ENCODE peak calls at places on chromosomes 6 and 20, in seven cellular contexts. B is GM12878, C is right atrium auricular region, L is heart right ventricle, W is brain microvascular endothelial cell, H is uterus, R is HCT116. X is an unnamed sample.

GRCh38 chr20:57458400-57459160 is 66.4 kb downstream of the CTCFL start:
- DNase-seq in L (no peak), B (no peak), H (no peak), W (no peak), C (no peak), R (no peak), X (peak)

GRCh38 chr6:43824741-43825064 is 54.7 kb downstream of the VEGFA start:
- DNase-seq in W (no peak), L (no peak), R (no peak), C (no peak), H (no peak), B (no peak), X (no peak)

GRCh38 chr20:21048841-21049273 is 57.3 kb downstream of the LINC00237 start:
- DNase-seq in H (no peak), B (no peak), C (no peak), W (no peak), R (peak), L (no peak), X (no peak)

GRCh38 chr20:61759286-61760065 is 306.2 kb downstream of the TAF4 start:
- DNase-seq in R (no peak), H (no peak), L (no peak), B (no peak), W (no peak), C (no peak), X (peak)

GRCh38 chr6:47524136-47524840 is 46.7 kb downstream of the CD2AP start:
- DNase-seq in W (peak), R (no peak), L (no peak), C (no peak), H (no peak), B (no peak), X (no peak)

GRCh38 chr6:10585232-10585887 is 64.2 kb downstream of the GCNT2 start:
- DNase-seq in H (no peak), B (no peak), L (no peak), W (no peak), C (no peak), R (no peak), X (no peak)

GRCh38 chr20:4081396-4081795 is 66.0 kb upstream of the RNF24 start:
- DNase-seq in W (no peak), B (no peak), C (no peak), L (no peak), R (no peak), H (no peak), X (no peak)

GRCh38 chr6:23335894-23336293 is 766.5 kb downstream of the HDGFL1 start:
- DNase-seq in R (no peak), H (no peak), L (no peak), W (no peak), B (no peak), C (no peak), X (no peak)

GRCh38 chr20:5402903-5403531 is 86.3 kb upstream of the PROKR2 start:
- DNase-seq in C (no peak), R (no peak), L (no peak), W (peak), H (no peak), B (no peak), X (no peak)

GRCh38 chr6:160882741-160883340 is 108.7 kb upstream of the MAP3K4 start:
- DNase-seq in C (no peak), H (no peak), L (no peak), R (no peak), W (peak), B (no peak), X (no peak)

GRCh38 chr6:135183532-135184440 is 2.7 kb downstream of the MYB start:
- DNase-seq in W (peak), B (no peak), H (no peak), L (no peak), R (peak), C (no peak), X (no peak)

GRCh38 chr6:100488231-100488630 is 23.5 kb upstream of the SIM1 start:
- DNase-seq in C (no peak), B (no peak), R (no peak), H (no peak), W (no peak), L (no peak), X (no peak)

GRCh38 chr20:44460795-44461141 is 14.9 kb upstream of the TTPAL start:
- DNase-seq in W (no peak), B (no peak), C (no peak), H (no peak), L (no peak), R (peak), X (no peak)

GRCh38 chr6:16344756-16345155 is 106.4 kb downstream of the GMPR start:
- DNase-seq in H (peak), B (no peak), R (no peak), W (peak), L (no peak), C (no peak), X (no peak)

GRCh38 chr20:33561981-33562601 is 72.2 kb downstream of the CBFA2T2 start:
- DNase-seq in H (peak), R (peak), C (peak), W (peak), L (peak), B (no peak), X (peak)

GRCh38 chr6:56775498-56776166 is 132.9 kb upstream of the DST start:
- DNase-seq in C (no peak), W (no peak), R (no peak), H (no peak), B (no peak), L (no peak), X (no peak)

GRCh38 chr6:15504581-15505350 is 158.1 kb downstream of the DTNBP1 start:
- DNase-seq in L (peak), C (peak), W (peak), H (peak), R (no peak), B (no peak), X (peak)

GRCh38 chr6:132948889-132949288 is 134.5 kb downstream of the RPS12 start:
- DNase-seq in C (no peak), H (no peak), R (no peak), B (no peak), L (no peak), W (no peak), X (no peak)

GRCh38 chr6:103769431-103769830 is 1090.3 kb downstream of the HACE1 start:
- DNase-seq in H (no peak), W (no peak), L (no peak), B (no peak), R (no peak), C (no peak), X (no peak)

GRCh38 chr20:46543033-46543432 is 7.4 kb downstream of the OCSTAMP start:
- DNase-seq in B (no peak), R (no peak), C (no peak), L (no peak), W (no peak), H (no peak), X (no peak)

GRCh38 chr20:20237093-20237959 is 130.6 kb upstream of the INSM1 start:
- DNase-seq in B (no peak), R (peak), H (no peak), C (no peak), W (peak), L (no peak), X (peak)

GRCh38 chr6:32968770-32969684 is 633 bp downstream of the BRD2 start:
- DNase-seq in R (peak), L (peak), W (peak), H (peak), B (no peak), C (peak), X (peak)

GRCh38 chr6:138507977-138508675 is 8.8 kb upstream of the NHSL1 start:
- DNase-seq in L (no peak), H (no peak), W (no peak), C (no peak), B (no peak), R (no peak), X (no peak)

GRCh38 chr20:23049933-23050838 is 714 bp upstream of the THBD start:
- DNase-seq in C (peak), R (no peak), B (no peak), W (peak), L (peak), H (peak), X (peak)

GRCh38 chr6:29112135-29112534 is 4.3 kb downstream of the OR2J3 start:
- DNase-seq in B (no peak), R (peak), L (no peak), H (no peak), W (no peak), C (no peak), X (no peak)

GRCh38 chr6:44661221-44661609 is 273.7 kb downstream of the CDC5L start:
- DNase-seq in C (no peak), L (no peak), W (no peak), R (no peak), B (no peak), H (no peak), X (no peak)

GRCh38 chr20:38893485-38894090 is 32.6 kb upstream of the FAM83D start:
- DNase-seq in W (peak), C (no peak), H (peak), L (peak), B (peak), R (peak), X (no peak)

GRCh38 chr6:14502551-14502950 is 385.0 kb downstream of the CD83 start:
- DNase-seq in H (no peak), L (no peak), R (no peak), C (no peak), B (no peak), W (peak), X (no peak)

GRCh38 chr20:44471481-44471882 is 4.2 kb upstream of the TTPAL start:
- DNase-seq in B (no peak), H (no peak), W (no peak), L (no peak), R (no peak), C (no peak), X (no peak)

GRCh38 chr6:22042713-22043112 is 254.1 kb downstream of the PRL start:
- DNase-seq in R (no peak), C (no peak), W (no peak), H (peak), L (peak), B (no peak), X (no peak)

GRCh38 chr6:149140137-149140909 is 177.2 kb upstream of the TAB2 start:
- DNase-seq in R (no peak), W (no peak), L (no peak), B (peak), H (no peak), C (no peak), X (no peak)

GRCh38 chr6:29733057-29733456 is 9.8 kb downstream of the HLA-F start:
- DNase-seq in L (no peak), B (no peak), W (no peak), R (no peak), C (no peak), H (no peak), X (no peak)

GRCh38 chr20:8131598-8132014 is 460 bp upstream of the PLCB1 start:
- DNase-seq in R (no peak), L (peak), W (peak), C (no peak), H (no peak), B (no peak), X (peak)

GRCh38 chr6:146543940-146544661 is 468 bp downstream of the RAB32 start:
- DNase-seq in C (peak), W (peak), B (no peak), L (no peak), R (no peak), H (peak), X (peak)

GRCh38 chr6:163651910-163652309 is 237.4 kb downstream of the QKI start:
- DNase-seq in R (no peak), W (no peak), C (peak), H (no peak), L (no peak), B (no peak), X (no peak)

GRCh38 chr6:157728183-157728881 is 94.7 kb upstream of the SNX9 start:
- DNase-seq in R (no peak), B (no peak), L (no peak), W (no peak), H (no peak), C (no peak), X (no peak)

GRCh38 chr6:9581155-9581554 is 833.7 kb downstream of the TFAP2A start:
- DNase-seq in R (no peak), B (no peak), C (no peak), L (no peak), H (no peak), W (no peak), X (no peak)

GRCh38 chr6:126076992-126077664 is 90.8 kb downstream of the TRMT11 start:
- DNase-seq in H (peak), R (no peak), W (no peak), C (no peak), L (no peak), B (no peak), X (no peak)

DNA sequence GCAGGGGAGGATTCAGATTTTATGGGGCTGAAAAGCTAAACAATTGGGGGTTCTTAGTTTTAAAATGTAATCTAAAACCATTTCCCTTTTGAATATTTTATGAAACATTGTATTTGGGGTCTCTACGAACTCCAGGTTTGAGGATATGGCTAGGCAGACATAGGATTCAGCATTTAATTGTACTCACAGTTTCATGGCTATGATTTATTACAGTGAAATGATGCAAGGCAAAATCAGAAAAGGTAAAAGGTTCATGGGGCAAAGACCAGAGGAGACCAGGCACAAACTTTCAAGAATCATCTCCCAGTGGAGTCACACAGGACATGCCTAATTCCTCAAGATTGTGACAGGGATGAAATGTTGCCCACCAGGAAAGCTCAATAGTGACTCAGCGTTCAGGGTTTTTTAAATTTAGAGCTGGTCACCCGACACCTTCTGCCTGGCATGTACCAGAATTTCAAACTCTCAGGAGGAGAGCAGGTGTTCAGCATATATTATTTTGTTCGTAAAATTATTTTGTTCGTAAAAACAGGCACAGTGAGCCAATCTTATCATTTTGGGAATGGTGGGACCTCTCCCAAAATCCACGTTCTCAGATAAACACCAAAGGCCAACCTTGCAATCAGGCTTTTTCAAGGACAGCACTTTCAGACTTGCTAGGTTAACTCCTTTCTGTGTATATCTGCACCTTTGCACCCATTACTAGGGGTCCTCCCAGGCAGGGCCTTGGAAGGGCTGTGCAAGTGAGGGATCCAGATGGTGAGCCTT is 270.3 kb downstream of the NKAIN2 start:
- DNase-seq in W (no peak), H (no peak), R (no peak), B (no peak), L (no peak), C (no peak), X (no peak)
- H3K27ac ChIP-seq in W (no peak), H (no peak), R (no peak), B (no peak), L (no peak), C (no peak), X (no peak)

GRCh38 chr20:41138217-41138526 is 829 bp downstream of the PLCG1 start:
- DNase-seq in H (no peak), W (peak), L (no peak), C (no peak), R (no peak), B (no peak), X (no peak)
- TF ChIP-seq CTCF in H (no peak), W (no peak), L (no peak), C (no peak), R (no peak), B (no peak), X (no peak)

GRCh38 chr6:36111526-36111925 is 18.8 kb upstream of the MAPK13 start:
- DNase-seq in R (no peak), B (no peak), C (no peak), H (no peak), W (no peak), L (no peak), X (no peak)

GRCh38 chr6:36114798-36115408 is 15.4 kb upstream of the MAPK13 start:
- DNase-seq in C (no peak), W (no peak), H (no peak), B (peak), L (no peak), R (no peak), X (no peak)

GRCh38 chr6:36115412-36115811 is 14.9 kb upstream of the MAPK13 start:
- DNase-seq in L (no peak), R (no peak), B (no peak), W (no peak), H (no peak), C (no peak), X (no peak)

GRCh38 chr6:36113049-36113448 is 17.3 kb upstream of the MAPK13 start:
- DNase-seq in B (no peak), W (no peak), C (no peak), R (no peak), L (no peak), H (no peak), X (no peak)

DNA sequence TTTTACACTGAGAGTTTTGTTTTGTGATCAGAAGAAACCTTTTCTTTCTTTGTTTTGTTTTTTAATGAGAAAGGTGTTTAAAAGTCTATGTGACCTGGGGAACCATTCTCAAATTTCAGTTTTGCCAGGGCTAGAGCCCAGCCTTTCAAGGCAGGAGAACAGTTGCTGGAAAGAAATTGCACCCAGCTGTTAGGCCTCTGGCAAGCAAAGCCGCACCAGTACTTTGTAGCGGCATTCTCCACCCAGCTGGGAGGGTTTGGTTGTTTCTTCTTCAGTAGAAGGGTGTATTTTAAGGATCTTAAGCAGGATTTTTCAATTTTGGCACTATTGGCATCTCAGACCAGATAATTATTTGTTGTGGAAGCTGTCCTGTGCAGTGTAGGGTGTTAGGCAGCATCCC is 16.6 kb upstream of the MAPK13 start:
- DNase-seq in W (no peak), L (no peak), B (no peak), C (no peak), R (no peak), H (no peak), X (no peak)
- H3K27ac ChIP-seq in W (no peak), L (no peak), B (peak), C (no peak), R (no peak), H (no peak), X (no peak)

GRCh38 chr20:48953653-48954052 is 32.1 kb downstream of the ARFGEF2 start:
- DNase-seq in W (no peak), R (no peak), H (no peak), L (no peak), B (no peak), C (no peak), X (no peak)

GRCh38 chr20:48957053-48957481 is 35.6 kb downstream of the ARFGEF2 start:
- DNase-seq in B (no peak), W (no peak), L (no peak), H (no peak), C (no peak), R (no peak), X (no peak)

GRCh38 chr20:48957521-48957920 is 36.0 kb downstream of the ARFGEF2 start:
- DNase-seq in L (no peak), H (no peak), C (no peak), W (no peak), B (no peak), R (no peak), X (no peak)

GRCh38 chr20:48958743-48959142 is 37.2 kb downstream of the ARFGEF2 start:
- DNase-seq in L (no peak), B (no peak), W (no peak), C (no peak), R (no peak), H (no peak), X (no peak)

GRCh38 chr20:48956052-48956451 is 34.5 kb downstream of the ARFGEF2 start:
- DNase-seq in W (no peak), B (no peak), C (no peak), L (no peak), H (no peak), R (no peak), X (no peak)
- TF ChIP-seq CTCF in W (no peak), B (no peak), C (no peak), L (no peak), H (no peak), R (no peak), X (no peak)